ENCODE peak calls at places on chromosomes 3 and 15, in eight cellular contexts. S, J, P, K, N, Z, B and T are unnamed samples. For H3K36me3, the result is how much of the 10 kb centered on the place peaks cover.

GRCh38 chr15:92168284-92168683 is 225.4 kb upstream of the ST8SIA2 start:
- DNase-seq in J (no peak), B (no peak), S (no peak), K (no peak), P (no peak), N (no peak), Z (no peak), T (no peak)

GRCh38 chr3:122754867-122755835 is 38.5 kb downstream of the HSPBAP1 start:
- DNase-seq in P (no peak), N (peak), J (no peak), K (peak), B (no peak), Z (no peak), S (peak), T (peak)

GRCh38 chr3:115685097-115685496 is 61.8 kb downstream of the GAP43 start:
- DNase-seq in B (no peak), J (no peak), P (no peak), S (no peak), K (no peak), Z (no peak), N (no peak), T (no peak)

GRCh38 chr3:150697646-150698045 is 6.1 kb downstream of the ERICH6 start:
- DNase-seq in J (no peak), S (no peak), Z (no peak), K (no peak), N (no peak), B (no peak), P (no peak), T (no peak)

GRCh38 chr3:129569856-129570255 is 26.9 kb downstream of the H1-8 start:
- DNase-seq in P (no peak), S (no peak), Z (no peak), K (no peak), J (no peak), N (no peak), B (no peak), T (no peak)

GRCh38 chr3:156826896-156827882 is 1.0 kb downstream of the LEKR1 start:
- DNase-seq in N (no peak), B (no peak), P (no peak), J (no peak), K (no peak), Z (no peak), S (no peak), T (no peak)

GRCh38 chr3:169661567-169662214 is 1.8 kb downstream of the MECOM start:
- DNase-seq in N (peak), J (peak), S (peak), P (peak), Z (peak), K (peak), B (no peak), T (no peak)

GRCh38 chr15:75043509-75044257 is 20.3 kb downstream of the PPCDC start:
- DNase-seq in K (peak), P (peak), N (no peak), Z (peak), B (peak), S (no peak), J (peak), T (no peak)

GRCh38 chr3:196641278-196642058 is 2.0 kb downstream of the NRROS start:
- DNase-seq in K (no peak), B (no peak), J (no peak), Z (peak), P (no peak), N (no peak), S (no peak), T (no peak)

GRCh38 chr3:129563850-129564535 is 21.0 kb downstream of the H1-8 start:
- DNase-seq in N (no peak), J (peak), S (no peak), P (no peak), Z (no peak), B (no peak), K (peak), T (no peak)

GRCh38 chr3:112027839-112028238 is 6.7 kb upstream of the TMPRSS7 start:
- DNase-seq in S (no peak), B (no peak), K (peak), Z (no peak), N (no peak), P (no peak), J (peak), T (no peak)

GRCh38 chr15:38069001-38069400 is 134.6 kb downstream of the TMCO5A start:
- DNase-seq in P (no peak), S (no peak), Z (no peak), N (no peak), J (peak), K (peak), B (no peak), T (peak)

GRCh38 chr3:131174752-131175151 is 148.1 kb downstream of the NEK11 start:
- DNase-seq in N (peak), B (no peak), K (peak), J (no peak), P (no peak), Z (no peak), S (no peak), T (peak)

GRCh38 chr3:39196671-39197446 is 4.5 kb upstream of the XIRP1 start:
- DNase-seq in N (no peak), P (peak), J (no peak), Z (no peak), K (no peak), B (no peak), S (no peak), T (no peak)

GRCh38 chr15:33310481-33311311 is at the start of gene RYR3:
- DNase-seq in P (peak), Z (peak), J (peak), K (peak), S (peak), N (no peak), B (no peak), T (no peak)

GRCh38 chr3:175383366-175383765 is 524.2 kb downstream of the NAALADL2 start:
- DNase-seq in B (no peak), N (no peak), J (no peak), P (no peak), Z (no peak), S (no peak), K (peak), T (no peak)

GRCh38 chr3:51637941-51638471 is 33.0 kb upstream of the TEX264 start:
- DNase-seq in K (peak), Z (no peak), P (no peak), J (no peak), N (no peak), B (no peak), S (peak), T (no peak)

GRCh38 chr3:4898454-4899313 is 80.6 kb upstream of the BHLHE40 start:
- DNase-seq in P (no peak), Z (no peak), N (no peak), J (no peak), K (peak), B (no peak), S (no peak), T (no peak)

GRCh38 chr3:27368831-27369607 is at the start of gene NEK10:
- DNase-seq in J (peak), N (peak), P (peak), B (peak), Z (peak), K (peak), S (peak), T (peak)

GRCh38 chr15:39573844-39574243 is 7.0 kb upstream of the THBS1 start:
- DNase-seq in N (no peak), K (no peak), S (no peak), P (no peak), J (no peak), B (no peak), Z (no peak), T (no peak)

GRCh38 chr15:75554717-75555116 is 24.4 kb downstream of the PTPN9 start:
- DNase-seq in Z (no peak), K (peak), B (no peak), S (no peak), N (no peak), J (no peak), P (no peak), T (no peak)

GRCh38 chr3:178152010-178152409 is 384.2 kb upstream of the KCNMB2 start:
- DNase-seq in Z (no peak), K (peak), N (no peak), P (no peak), B (no peak), J (no peak), S (no peak), T (no peak)

GRCh38 chr15:68256675-68257450 is 20.7 kb upstream of the FEM1B start:
- DNase-seq in K (peak), J (peak), Z (peak), N (peak), B (peak), P (peak), S (peak), T (no peak)

GRCh38 chr3:193795062-193795690 is 202.2 kb downstream of the OPA1 start:
- DNase-seq in P (no peak), K (no peak), N (no peak), S (no peak), J (no peak), B (no peak), Z (no peak), T (no peak)

GRCh38 chr3:148880681-148881080 is 15.6 kb downstream of the CPA3 start:
- DNase-seq in J (no peak), K (no peak), P (no peak), N (no peak), S (no peak), B (no peak), Z (no peak), T (no peak)

GRCh38 chr15:69903476-69904295 is 194.0 kb downstream of the TLE3 start:
- DNase-seq in S (no peak), Z (no peak), N (no peak), J (no peak), P (no peak), K (peak), B (no peak), T (no peak)

GRCh38 chr3:66615643-66616301 is 115.0 kb upstream of the LRIG1 start:
- DNase-seq in K (no peak), B (no peak), J (no peak), S (no peak), N (no peak), P (no peak), Z (no peak), T (no peak)

GRCh38 chr3:114838025-114838424 is 309.1 kb downstream of the ZBTB20 start:
- DNase-seq in K (no peak), N (no peak), Z (no peak), B (no peak), J (no peak), S (no peak), P (no peak), T (no peak)

GRCh38 chr3:191139771-191140170 is 59.3 kb upstream of the OSTN start:
- DNase-seq in P (no peak), J (no peak), S (no peak), Z (no peak), B (no peak), K (no peak), N (no peak), T (no peak)

GRCh38 chr15:94265009-94265408 is 33.6 kb downstream of the MCTP2 start:
- DNase-seq in N (no peak), J (no peak), B (no peak), K (no peak), S (no peak), P (no peak), Z (no peak), T (no peak)

GRCh38 chr15:94266000-94266399 is 34.6 kb downstream of the MCTP2 start:
- DNase-seq in J (no peak), K (no peak), B (no peak), N (no peak), P (no peak), S (no peak), Z (no peak), T (no peak)

GRCh38 chr15:94262201-94262600 is 30.8 kb downstream of the MCTP2 start:
- DNase-seq in Z (no peak), P (no peak), K (no peak), J (no peak), B (no peak), N (no peak), S (no peak), T (no peak)

GRCh38 chr15:94266789-94267188 is 35.4 kb downstream of the MCTP2 start:
- DNase-seq in P (no peak), N (no peak), B (no peak), K (no peak), Z (no peak), J (no peak), S (no peak), T (no peak)

GRCh38 chr15:94263341-94264273 is 32.2 kb downstream of the MCTP2 start:
- DNase-seq in S (no peak), P (no peak), N (no peak), K (no peak), Z (no peak), J (no peak), B (no peak), T (no peak)
- H3K27ac ChIP-seq in S (no peak), P (no peak), N (no peak), K (no peak), Z (no peak), J (no peak), B (no peak), T (no peak)

GRCh38 chr15:43748376-43748775 is 2.1 kb downstream of the PDIA3 start:
- DNase-seq in J (no peak), S (no peak), P (no peak), K (peak), N (peak), B (no peak), Z (no peak), T (peak)

GRCh38 chr15:43751885-43752284 is 5.6 kb downstream of the PDIA3 start:
- DNase-seq in S (no peak), N (no peak), K (no peak), B (no peak), Z (no peak), P (no peak), J (no peak), T (no peak)

DNA sequence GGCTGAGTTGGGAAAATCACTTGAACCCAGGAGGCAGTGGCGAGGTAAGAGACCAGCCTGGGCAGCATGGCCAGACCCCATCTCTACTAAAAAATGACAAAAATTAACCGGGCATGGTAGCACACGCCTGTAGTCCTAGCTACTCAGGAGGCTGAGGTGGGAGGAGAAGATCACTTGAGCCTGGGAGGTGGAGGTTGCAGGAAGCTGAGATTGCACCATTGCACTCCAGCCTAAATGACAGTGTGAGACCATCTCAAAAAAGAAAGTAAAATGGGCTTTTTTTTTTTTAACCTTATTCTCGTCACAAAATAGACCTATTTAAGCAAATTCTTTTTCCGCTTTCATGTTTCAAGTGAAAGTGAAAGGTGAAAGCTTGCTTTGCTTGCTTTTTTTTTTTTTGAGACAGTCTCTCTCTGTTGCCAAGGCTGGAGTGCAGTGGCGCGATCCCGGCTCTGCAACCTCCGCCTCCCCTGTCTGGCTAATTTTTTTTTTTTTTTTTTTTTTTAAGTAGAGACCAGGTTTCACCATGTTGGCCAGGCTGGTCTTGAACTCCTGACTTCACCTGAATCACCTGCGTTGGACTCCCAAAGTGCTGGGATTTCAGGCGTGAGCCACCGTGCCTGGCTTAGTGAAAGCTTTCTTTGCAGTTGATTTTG is 3.6 kb downstream of the PDIA3 start:
- DNase-seq in P (no peak), J (no peak), S (no peak), Z (no peak), B (no peak), N (peak), K (peak), T (peak)
- H3K36me3 ChIP-seq in P (under half), J (under half), S (half or more), Z (under half), B (under half), N (under half), K (under half), T (under half)

GRCh38 chr3:141863497-141863896 is 12.9 kb upstream of the ATP1B3 start:
- DNase-seq in J (no peak), B (no peak), N (no peak), Z (no peak), P (no peak), K (peak), S (no peak), T (no peak)
- H3K27ac ChIP-seq in J (peak), B (no peak), N (no peak), Z (no peak), P (no peak), K (no peak), S (no peak), T (no peak)

DNA sequence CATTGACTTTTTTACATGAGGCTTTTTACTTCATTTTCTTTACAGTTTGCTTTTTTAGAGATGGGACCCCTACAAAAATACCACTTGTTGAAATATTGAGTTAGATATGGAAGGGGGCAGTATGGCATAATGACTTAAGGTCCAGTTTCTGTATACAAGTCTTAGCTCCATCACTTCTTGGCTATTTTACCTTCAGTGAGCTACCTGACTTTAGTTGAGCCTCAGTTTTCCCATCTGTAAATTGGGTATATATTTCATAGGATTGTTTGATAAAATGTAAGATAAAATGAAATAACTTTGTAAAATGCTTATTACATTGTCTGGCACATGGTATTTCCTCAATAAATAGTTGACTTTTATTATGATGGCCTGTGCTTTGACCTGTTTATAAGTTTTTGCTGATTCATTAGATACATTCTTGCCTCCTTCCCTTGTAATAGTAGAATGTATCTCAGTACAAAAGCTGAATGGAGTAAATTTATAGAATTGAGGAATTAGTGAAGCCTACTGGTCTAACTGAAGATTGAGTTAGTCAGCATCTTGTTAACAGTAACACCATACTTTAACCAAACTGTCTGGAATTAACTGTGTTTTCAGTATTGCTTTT is 27.6 kb downstream of the TBC1D23 start:
- DNase-seq in N (no peak), P (no peak), B (no peak), S (no peak), K (no peak), J (no peak), Z (no peak), T (no peak)
- H3K36me3 ChIP-seq in N (under half), P (half or more), B (under half), S (under half), K (under half), J (under half), Z (under half), T (under half)

GRCh38 chr3:119643528-119643927 is 16.9 kb downstream of the POPDC2 start:
- DNase-seq in B (no peak), P (no peak), N (no peak), Z (no peak), J (no peak), K (peak), S (no peak), T (no peak)
- H3K27ac ChIP-seq in B (no peak), P (no peak), N (no peak), Z (no peak), J (peak), K (peak), S (no peak), T (no peak)

GRCh38 chr3:14450922-14451606 is 48.7 kb downstream of the SLC6A6 start:
- DNase-seq in B (no peak), J (no peak), Z (no peak), P (no peak), N (no peak), K (no peak), S (no peak), T (no peak)
- H3K36me3 ChIP-seq in B (under half), J (under half), Z (under half), P (under half), N (half or more), K (under half), S (under half), T (under half)

GRCh38 chr3:195385526-195385925 is 57.3 kb downstream of the ACAP2 start:
- DNase-seq in S (peak), P (no peak), K (peak), N (no peak), Z (no peak), J (no peak), B (no peak), T (no peak)
- H3K27ac ChIP-seq in S (peak), P (no peak), K (peak), N (no peak), Z (no peak), J (no peak), B (no peak), T (no peak)

GRCh38 chr15:64130159-64130558 is 21.4 kb upstream of the SNX22 start:
- DNase-seq in K (no peak), B (no peak), S (no peak), Z (no peak), P (no peak), J (no peak), N (no peak), T (no peak)

GRCh38 chr15:64131547-64131946 is 20.0 kb upstream of the SNX22 start:
- DNase-seq in Z (no peak), J (no peak), B (no peak), S (no peak), P (no peak), K (no peak), N (no peak), T (no peak)

GRCh38 chr15:64132217-64132616 is 19.3 kb upstream of the SNX22 start:
- DNase-seq in S (no peak), P (no peak), K (no peak), J (no peak), N (no peak), Z (no peak), B (no peak), T (no peak)

GRCh38 chr15:64125978-64126377 is 25.6 kb upstream of the SNX22 start:
- DNase-seq in Z (no peak), P (no peak), B (no peak), S (no peak), J (no peak), K (no peak), N (no peak), T (no peak)

DNA sequence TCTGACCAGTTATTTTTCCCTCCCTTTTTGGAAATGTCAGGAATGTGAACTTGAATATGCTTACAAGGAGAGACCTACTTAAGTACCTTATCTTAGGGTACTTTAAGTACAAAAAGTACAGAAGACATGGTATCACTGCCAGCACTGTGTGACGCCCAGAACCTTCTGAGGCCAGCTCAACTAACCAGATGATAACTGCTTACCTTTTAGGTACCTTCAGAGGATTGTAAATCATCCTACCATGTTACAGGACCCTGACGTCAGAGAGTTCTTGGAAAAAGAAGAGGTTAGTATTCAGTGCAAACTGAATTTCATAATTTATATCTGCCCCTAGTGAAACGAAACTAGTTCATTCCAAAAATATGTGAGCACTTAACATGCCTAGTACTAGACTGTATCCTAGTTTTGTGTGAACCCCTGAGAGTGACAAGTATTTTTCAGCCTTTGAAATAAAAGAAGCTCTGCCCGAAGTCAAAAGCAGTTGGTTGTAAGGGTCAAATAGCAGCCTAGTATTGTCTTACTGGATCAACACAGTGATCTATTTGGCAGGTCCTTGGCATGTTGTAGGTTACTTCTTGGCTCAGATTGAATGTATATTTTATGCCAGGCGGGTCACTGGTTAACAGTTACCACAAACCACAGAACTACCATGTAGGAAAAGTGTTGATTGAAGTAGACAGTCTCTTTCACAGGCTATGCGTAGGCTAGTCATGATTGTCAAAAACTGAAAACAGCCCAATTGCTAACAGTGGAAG is 23.8 kb upstream of the SNX22 start:
- DNase-seq in K (no peak), Z (no peak), S (no peak), B (no peak), N (no peak), J (no peak), P (no peak), T (no peak)
- H3K36me3 ChIP-seq in K (half or more), Z (half or more), S (half or more), B (under half), N (half or more), J (under half), P (half or more), T (half or more)